ENCODE peak calls at places on chromosomes 12 and 14, in nine cellular contexts. One of them, this sample, is unnamed.

GRCh38 chr12:52573306-52573705 is 337 bp downstream of the KRT74 start:
- DNase-seq in activated naive CD8-positive, alpha-beta T cell treated with anti-CD3 and anti-CD28 coated beads, Interleukin-2, amount 50 U/mL, for 24 hours: no peak
- DNase-seq in NCI-H460: no peak
- DNase-seq in naive B cell: no peak
- DNase-seq in hepatocyte: no peak
- DNase-seq in amniotic epithelial cell: no peak
- DNase-seq in Right ventricle myocardium inferior: no peak
- DNase-seq in DMS53: no peak
- DNase-seq in effector memory CD4-positive, alpha-beta T cell: no peak
- DNase-seq in this sample: no peak

GRCh38 chr12:96402061-96402460 is 1.8 kb upstream of the CDK17 start:
- DNase-seq in activated naive CD8-positive, alpha-beta T cell treated with anti-CD3 and anti-CD28 coated beads, Interleukin-2, amount 50 U/mL, for 24 hours: no peak
- DNase-seq in NCI-H460: no peak
- DNase-seq in naive B cell: no peak
- DNase-seq in hepatocyte: no peak
- DNase-seq in amniotic epithelial cell: no peak
- DNase-seq in Right ventricle myocardium inferior: no peak
- DNase-seq in DMS53: peak; percentile 28
- DNase-seq in effector memory CD4-positive, alpha-beta T cell: no peak
- DNase-seq in this sample: peak; percentile 19

GRCh38 chr12:3685813-3686212 is 67.1 kb downstream of the CRACR2A start:
- DNase-seq in activated naive CD8-positive, alpha-beta T cell treated with anti-CD3 and anti-CD28 coated beads, Interleukin-2, amount 50 U/mL, for 24 hours: no peak
- DNase-seq in NCI-H460: no peak
- DNase-seq in naive B cell: no peak
- DNase-seq in hepatocyte: no peak
- DNase-seq in amniotic epithelial cell: no peak
- DNase-seq in Right ventricle myocardium inferior: no peak
- DNase-seq in DMS53: no peak
- DNase-seq in effector memory CD4-positive, alpha-beta T cell: no peak
- DNase-seq in this sample: no peak

GRCh38 chr14:96761066-96761465 is 36.1 kb upstream of the VRK1 start:
- DNase-seq in activated naive CD8-positive, alpha-beta T cell treated with anti-CD3 and anti-CD28 coated beads, Interleukin-2, amount 50 U/mL, for 24 hours: no peak
- DNase-seq in NCI-H460: no peak
- DNase-seq in naive B cell: no peak
- DNase-seq in hepatocyte: no peak
- DNase-seq in amniotic epithelial cell: no peak
- DNase-seq in Right ventricle myocardium inferior: no peak
- DNase-seq in DMS53: no peak
- DNase-seq in effector memory CD4-positive, alpha-beta T cell: no peak
- DNase-seq in this sample: no peak

GRCh38 chr12:94089891-94090290 is 58.5 kb upstream of the PLXNC1 start:
- DNase-seq in activated naive CD8-positive, alpha-beta T cell treated with anti-CD3 and anti-CD28 coated beads, Interleukin-2, amount 50 U/mL, for 24 hours: no peak
- DNase-seq in NCI-H460: no peak
- DNase-seq in naive B cell: no peak
- DNase-seq in hepatocyte: no peak
- DNase-seq in amniotic epithelial cell: peak; percentile 98
- DNase-seq in Right ventricle myocardium inferior: no peak
- DNase-seq in DMS53: no peak
- DNase-seq in effector memory CD4-positive, alpha-beta T cell: no peak
- DNase-seq in this sample: no peak

GRCh38 chr12:24227550-24227949 is 278.1 kb upstream of the SOX5 start:
- DNase-seq in activated naive CD8-positive, alpha-beta T cell treated with anti-CD3 and anti-CD28 coated beads, Interleukin-2, amount 50 U/mL, for 24 hours: no peak
- DNase-seq in NCI-H460: no peak
- DNase-seq in naive B cell: no peak
- DNase-seq in hepatocyte: no peak
- DNase-seq in amniotic epithelial cell: peak; percentile 24
- DNase-seq in Right ventricle myocardium inferior: no peak
- DNase-seq in DMS53: peak; percentile 85
- DNase-seq in effector memory CD4-positive, alpha-beta T cell: no peak
- DNase-seq in this sample: no peak

GRCh38 chr12:62629971-62630739 is 163.5 kb downstream of the MON2 start:
- DNase-seq in activated naive CD8-positive, alpha-beta T cell treated with anti-CD3 and anti-CD28 coated beads, Interleukin-2, amount 50 U/mL, for 24 hours: no peak
- DNase-seq in NCI-H460: no peak
- DNase-seq in naive B cell: no peak
- DNase-seq in hepatocyte: no peak
- DNase-seq in amniotic epithelial cell: no peak
- DNase-seq in Right ventricle myocardium inferior: no peak
- DNase-seq in DMS53: no peak
- DNase-seq in effector memory CD4-positive, alpha-beta T cell: no peak
- DNase-seq in this sample: no peak

GRCh38 chr12:114479831-114480230 is 73.9 kb upstream of the TBX5 start:
- DNase-seq in activated naive CD8-positive, alpha-beta T cell treated with anti-CD3 and anti-CD28 coated beads, Interleukin-2, amount 50 U/mL, for 24 hours: no peak
- DNase-seq in NCI-H460: no peak
- DNase-seq in naive B cell: no peak
- DNase-seq in hepatocyte: peak; percentile 31
- DNase-seq in amniotic epithelial cell: no peak
- DNase-seq in Right ventricle myocardium inferior: no peak
- DNase-seq in DMS53: no peak
- DNase-seq in effector memory CD4-positive, alpha-beta T cell: no peak
- DNase-seq in this sample: no peak

GRCh38 chr14:68976160-68977067 is 2.7 kb downstream of the ACTN1 start:
- DNase-seq in activated naive CD8-positive, alpha-beta T cell treated with anti-CD3 and anti-CD28 coated beads, Interleukin-2, amount 50 U/mL, for 24 hours: no peak
- DNase-seq in NCI-H460: no peak
- DNase-seq in naive B cell: no peak
- DNase-seq in hepatocyte: peak; percentile 58
- DNase-seq in amniotic epithelial cell: no peak
- DNase-seq in Right ventricle myocardium inferior: peak; percentile 77
- DNase-seq in DMS53: no peak
- DNase-seq in effector memory CD4-positive, alpha-beta T cell: no peak
- DNase-seq in this sample: no peak

GRCh38 chr12:46304080-46304479 is 35.2 kb upstream of the SLC38A1 start:
- DNase-seq in activated naive CD8-positive, alpha-beta T cell treated with anti-CD3 and anti-CD28 coated beads, Interleukin-2, amount 50 U/mL, for 24 hours: no peak
- DNase-seq in NCI-H460: no peak
- DNase-seq in naive B cell: no peak
- DNase-seq in hepatocyte: no peak
- DNase-seq in amniotic epithelial cell: no peak
- DNase-seq in Right ventricle myocardium inferior: no peak
- DNase-seq in DMS53: no peak
- DNase-seq in effector memory CD4-positive, alpha-beta T cell: no peak
- DNase-seq in this sample: no peak

GRCh38 chr14:38948171-38948570 is 154.9 kb downstream of the SEC23A start:
- DNase-seq in activated naive CD8-positive, alpha-beta T cell treated with anti-CD3 and anti-CD28 coated beads, Interleukin-2, amount 50 U/mL, for 24 hours: no peak
- DNase-seq in NCI-H460: no peak
- DNase-seq in naive B cell: no peak
- DNase-seq in hepatocyte: no peak
- DNase-seq in amniotic epithelial cell: peak; percentile 31
- DNase-seq in Right ventricle myocardium inferior: no peak
- DNase-seq in DMS53: no peak
- DNase-seq in effector memory CD4-positive, alpha-beta T cell: no peak
- DNase-seq in this sample: no peak

This sample was measured in T-helper 9 cell.